ENCODE peak calls at places on chromosomes 12 and 14, in nine cellular contexts. U is astrocyte of the spinal cord, Q is tibial artery, Z is fibroblast of the aortic adventitia, A is Caco-2, J is transverse colon, E is AG04450, R is NB4, T is A549. M is an unnamed sample.

GRCh38 chr12:12976366-12976765 is 23.7 kb downstream of the HEBP1 start:
- DNase-seq in E (peak), U (peak), T (peak), R (no peak), A (no peak), J (no peak), Q (no peak), Z (peak), M (peak)

GRCh38 chr12:85688837-85689236 is 147.4 kb downstream of the RASSF9 start:
- DNase-seq in E (no peak), T (no peak), R (no peak), Q (no peak), A (no peak), J (no peak), Z (peak), U (no peak), M (peak)

GRCh38 chr12:120079352-120080042 is 37.1 kb downstream of the RAB35 start:
- DNase-seq in Q (peak), R (no peak), J (no peak), U (no peak), Z (peak), T (peak), E (no peak), A (no peak), M (no peak)

GRCh38 chr14:61320806-61321384 is 484 bp upstream of the PRKCH start:
- DNase-seq in E (no peak), Z (no peak), A (no peak), J (no peak), T (no peak), Q (no peak), R (no peak), U (no peak), M (no peak)

GRCh38 chr14:94886931-94887330 is 117.0 kb upstream of the GSC start:
- DNase-seq in E (no peak), Z (no peak), Q (no peak), R (no peak), J (no peak), T (no peak), A (no peak), U (no peak), M (no peak)

GRCh38 chr12:124147579-124147978 is 147.3 kb upstream of the RFLNA start:
- DNase-seq in Q (no peak), A (no peak), J (no peak), U (no peak), E (no peak), R (peak), T (no peak), Z (no peak), M (no peak)

GRCh38 chr14:23128969-23129758 is 10.1 kb upstream of the CEBPE start:
- DNase-seq in E (no peak), U (no peak), Q (no peak), R (peak), T (no peak), A (no peak), J (no peak), Z (no peak), M (no peak)

GRCh38 chr12:112419269-112420133 is 754 bp downstream of the PTPN11 start:
- DNase-seq in Z (peak), Q (peak), T (peak), R (no peak), E (peak), U (peak), J (peak), A (peak), M (peak)

GRCh38 chr12:54608156-54608555 is 19.7 kb upstream of the PPP1R1A start:
- DNase-seq in T (no peak), A (no peak), J (no peak), Z (no peak), U (no peak), Q (no peak), R (no peak), E (no peak), M (no peak)

GRCh38 chr12:46303039-46303666 is 34.3 kb upstream of the SLC38A1 start:
- DNase-seq in J (peak), Q (no peak), R (peak), U (peak), A (peak), Z (peak), T (no peak), E (no peak), M (peak)

GRCh38 chr12:749871-750270 is 2.5 kb upstream of the WNK1 start:
- DNase-seq in Z (no peak), T (no peak), U (no peak), R (no peak), J (no peak), Q (no peak), A (no peak), E (no peak), M (no peak)

GRCh38 chr12:61538951-61539350 is 721.3 kb upstream of the USP15 start:
- DNase-seq in R (peak), T (no peak), A (no peak), U (no peak), Q (no peak), E (no peak), J (no peak), Z (no peak), M (no peak)

GRCh38 chr12:50727466-50727865 is 36.4 kb upstream of the ATF1 start:
- DNase-seq in T (no peak), J (no peak), U (no peak), R (no peak), A (no peak), Q (no peak), Z (no peak), E (no peak), M (no peak)

GRCh38 chr12:98373019-98373554 is 142.3 kb upstream of the TMPO start:
- DNase-seq in U (peak), A (peak), R (peak), J (no peak), Z (peak), Q (no peak), E (no peak), T (peak), M (peak)

GRCh38 chr14:99730876-99731351 is 46.8 kb downstream of the CYP46A1 start:
- DNase-seq in E (no peak), A (no peak), Z (no peak), J (no peak), T (no peak), R (no peak), U (no peak), Q (peak), M (no peak)

GRCh38 chr12:98403936-98404335 is 111.5 kb upstream of the TMPO start:
- DNase-seq in Z (no peak), Q (no peak), A (no peak), T (no peak), E (no peak), U (no peak), J (no peak), R (no peak), M (no peak)

GRCh38 chr12:92802906-92803305 is 100.1 kb downstream of the PLEKHG7 start:
- DNase-seq in T (no peak), Q (no peak), A (no peak), J (no peak), U (no peak), E (no peak), Z (no peak), R (no peak), M (no peak)

GRCh38 chr12:89475203-89475990 is 49.2 kb downstream of the GALNT4 start:
- DNase-seq in E (no peak), Q (no peak), A (no peak), U (no peak), J (no peak), T (no peak), Z (no peak), R (no peak), M (no peak)

GRCh38 chr12:106006940-106007339 is 131.8 kb downstream of the NUAK1 start:
- DNase-seq in E (no peak), T (no peak), Z (no peak), J (no peak), U (no peak), A (no peak), Q (no peak), R (no peak), M (no peak)

DNA sequence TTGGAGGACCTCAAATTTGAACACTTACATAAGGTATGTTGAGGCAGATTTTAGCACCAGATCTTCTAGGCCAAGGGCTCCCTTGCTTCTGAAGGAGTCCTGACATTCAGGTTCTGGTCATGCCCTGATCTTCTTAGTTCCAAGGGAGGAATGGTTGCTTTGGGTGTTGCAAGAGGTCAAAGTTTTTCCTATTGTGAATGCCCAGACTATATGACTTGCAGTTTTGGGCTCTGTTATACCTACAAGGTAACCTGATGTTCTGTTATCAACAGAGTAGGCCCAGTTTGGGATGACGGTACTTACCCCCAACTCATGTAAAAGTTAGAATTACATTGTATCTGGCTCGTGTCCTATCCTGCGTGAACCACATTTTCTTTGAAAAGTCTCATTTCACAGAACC is 69.1 kb upstream of the COCH start:
- DNase-seq in Z (no peak), T (no peak), R (no peak), U (no peak), J (no peak), A (no peak), Q (no peak), E (no peak), M (no peak)
- H3K4me3 ChIP-seq in Z (no peak), T (no peak), R (no peak), U (no peak), J (no peak), A (no peak), Q (no peak), E (no peak), M (no peak)

GRCh38 chr12:76866726-76867125 is 12.1 kb downstream of the CSRP2 start:
- DNase-seq in A (no peak), E (no peak), J (no peak), T (no peak), R (no peak), U (peak), Q (no peak), Z (peak), M (no peak)
- H3K4me3 ChIP-seq in A (no peak), E (no peak), J (no peak), T (no peak), R (no peak), U (no peak), Q (no peak), Z (no peak), M (no peak)

GRCh38 chr12:29149691-29150382 is 759 bp downstream of the FAR2 start:
- DNase-seq in U (no peak), Q (no peak), Z (no peak), T (no peak), E (no peak), A (peak), J (peak), R (no peak), M (no peak)
- H3K4me3 ChIP-seq in U (peak), Q (peak), Z (peak), T (peak), E (peak), A (peak), J (peak), R (peak), M (peak)

DNA sequence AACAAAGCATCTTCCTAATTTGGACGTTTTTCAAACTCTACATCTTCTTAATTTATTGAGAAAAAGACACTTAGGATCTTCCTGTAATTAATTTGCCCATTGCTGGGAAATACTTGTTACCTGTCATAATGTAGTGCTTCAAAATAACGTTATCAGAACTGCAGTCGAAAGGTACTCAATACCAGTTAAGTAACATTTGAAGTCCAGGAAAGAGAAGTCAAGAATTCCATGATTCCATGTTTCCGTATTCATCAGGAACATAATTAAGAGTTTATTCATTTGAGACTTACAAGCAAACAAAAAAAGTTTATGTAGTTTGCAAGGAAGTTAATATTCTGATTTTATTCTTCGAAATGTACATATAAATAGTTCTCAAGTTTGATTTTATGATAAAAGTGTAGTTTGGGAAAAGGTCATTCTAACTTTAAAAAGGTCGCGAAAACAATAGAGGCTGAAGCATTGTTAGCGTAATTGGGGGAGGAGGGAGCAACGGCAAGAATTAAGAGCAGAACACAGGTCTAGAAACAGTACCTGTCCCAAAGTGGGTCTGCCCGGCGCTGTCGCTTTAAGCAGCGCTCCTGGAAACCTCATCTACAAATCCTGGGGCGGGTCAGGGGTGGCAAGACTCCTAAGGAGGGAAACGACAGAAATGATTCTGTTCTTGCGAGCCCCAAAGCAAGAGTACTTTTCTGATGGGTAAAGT is 1.2 kb upstream of the KCNMB4 start:
- DNase-seq in A (no peak), T (peak), E (no peak), R (no peak), J (no peak), Q (no peak), U (no peak), Z (no peak), M (no peak)
- H3K4me3 ChIP-seq in A (peak), T (peak), E (no peak), R (peak), J (peak), Q (peak), U (no peak), Z (no peak), M (peak)

DNA sequence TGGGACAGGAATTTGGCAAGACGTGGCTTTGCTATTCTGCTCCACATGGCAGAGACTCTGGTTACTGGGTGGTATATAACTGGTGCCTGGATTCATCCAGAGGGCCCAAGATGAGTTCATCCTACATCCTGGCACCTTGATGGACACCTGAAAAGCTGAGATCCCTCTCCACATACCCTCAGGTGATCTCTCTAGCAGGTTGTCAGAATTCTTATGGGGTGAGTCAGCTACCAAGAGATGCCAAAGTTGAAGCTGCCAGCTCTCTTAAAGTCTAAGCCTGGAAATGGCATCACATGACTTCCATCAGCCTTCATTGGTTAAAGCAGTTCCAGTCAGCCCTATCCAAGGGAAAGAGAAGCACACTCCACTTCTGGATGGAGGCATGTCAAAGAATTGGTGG is 300.7 kb upstream of the SEL1L start:
- DNase-seq in T (no peak), A (no peak), J (no peak), U (no peak), Z (no peak), Q (no peak), E (no peak), R (no peak), M (no peak)
- H3K4me3 ChIP-seq in T (no peak), A (no peak), J (no peak), U (no peak), Z (no peak), Q (no peak), E (no peak), R (no peak), M (no peak)